ENCODE peak calls at places on chromosomes 4 and X, in eight cellular contexts. Q, F, D, N, G, R, O and K are unnamed samples.

GRCh38 chr4:88295656-88296055 is 11.3 kb upstream of the PPM1K start:
- DNase-seq in Q (no peak), F (no peak), D (no peak), N (no peak), G (no peak), R (no peak), O (no peak), K (no peak)

GRCh38 chr4:30863031-30863430 is 142.9 kb downstream of the PCDH7 start:
- DNase-seq in Q (no peak), F (no peak), D (peak; percentile 8), N (no peak), G (no peak), R (no peak), O (no peak), K (no peak)

GRCh38 chr4:45992728-45993127 is 131.1 kb downstream of the GABRG1 start:
- DNase-seq in Q (no peak), F (no peak), D (no peak), N (no peak), G (no peak), R (no peak), O (no peak), K (no peak)

GRCh38 chr4:163193717-163194116 is 27.0 kb upstream of the NAF1 start:
- DNase-seq in Q (no peak), F (no peak), D (no peak), N (no peak), G (no peak), R (peak; percentile 1), O (no peak), K (no peak)

GRCh38 chr4:77007358-77008230 is 58.0 kb downstream of the SEPTIN11 start:
- DNase-seq in Q (no peak), F (no peak), D (no peak), N (peak; percentile 33), G (peak; percentile 76), R (no peak), O (no peak), K (peak; percentile 38)

GRCh38 chr4:37157403-37158167 is 87.0 kb upstream of the NWD2 start:
- DNase-seq in Q (no peak), F (no peak), D (no peak), N (no peak), G (no peak), R (no peak), O (no peak), K (peak; percentile 80)

GRCh38 chrX:131812847-131813825 is 210.0 kb upstream of the STK26 start:
- DNase-seq in Q (peak; percentile 41), F (no peak), D (no peak), N (peak; percentile 59), G (no peak), R (peak; percentile 62), O (peak; percentile 81), K (peak; percentile 92)

GRCh38 chrX:32448320-32448719 is 763.0 kb downstream of the DMD start:
- DNase-seq in Q (no peak), F (no peak), D (no peak), N (peak; percentile 4), G (no peak), R (no peak), O (no peak), K (no peak)

GRCh38 chr4:172998527-172999469 is 169.8 kb upstream of the GALNT7 start:
- DNase-seq in Q (no peak), F (no peak), D (peak; percentile 49), N (no peak), G (no peak), R (peak; percentile 21), O (no peak), K (no peak)

GRCh38 chrX:72392816-72393800 is 87.4 kb upstream of the CITED1 start:
- DNase-seq in Q (no peak), F (no peak), D (no peak), N (no peak), G (no peak), R (no peak), O (no peak), K (no peak)

GRCh38 chr4:10115271-10115656 is 1.3 kb downstream of the WDR1 start:
- DNase-seq in Q (no peak), F (no peak), D (peak; percentile 13), N (no peak), G (peak; percentile 63), R (no peak), O (peak; percentile 28), K (peak; percentile 59)